ENCODE peak calls at places on chromosomes 3 and 15, in five cellular contexts. A, Y, K, F and T are unnamed samples. For H3K36me3, the result is how much of the 10 kb centered on the place peaks cover.

GRCh38 chr3:50627407-50628051 is 10.6 kb downstream of the MAPKAPK3 start:
- DNase-seq in A (peak), Y (peak), K (peak), F (peak), T (peak)

GRCh38 chr3:114756506-114757279 is 390.4 kb downstream of the ZBTB20 start:
- DNase-seq in A (no peak), Y (peak), K (no peak), F (no peak), T (no peak)

GRCh38 chr3:158057666-158058065 is 48.6 kb downstream of the SHOX2 start:
- DNase-seq in A (no peak), Y (no peak), K (no peak), F (no peak), T (no peak)

GRCh38 chr3:36907911-36908646 is 36.8 kb downstream of the TRANK1 start:
- DNase-seq in A (peak), Y (peak), K (peak), F (no peak), T (peak)

GRCh38 chr3:128432301-128432897 is 34.3 kb downstream of the DNAJB8 start:
- DNase-seq in A (peak), Y (no peak), K (peak), F (peak), T (peak)

GRCh38 chr3:38003371-38003816 is 12.8 kb downstream of the VILL start:
- DNase-seq in A (peak), Y (peak), K (peak), F (peak), T (peak)

GRCh38 chr15:101535170-101535902 is 45.8 kb upstream of the PCSK6 start:
- DNase-seq in A (peak), Y (no peak), K (no peak), F (peak), T (no peak)

GRCh38 chr15:95304116-95304873 is 1026.2 kb upstream of the NR2F2 start:
- DNase-seq in A (no peak), Y (no peak), K (no peak), F (no peak), T (no peak)

GRCh38 chr15:74845208-74845568 is 2.2 kb upstream of the ULK3 start:
- DNase-seq in A (no peak), Y (no peak), K (no peak), F (no peak), T (no peak)

GRCh38 chr3:52524752-52525661 is 8.7 kb downstream of the NT5DC2 start:
- DNase-seq in A (no peak), Y (peak), K (no peak), F (peak), T (peak)

GRCh38 chr3:24072193-24072592 is 127.1 kb downstream of the NR1D2 start:
- DNase-seq in A (no peak), Y (no peak), K (no peak), F (no peak), T (no peak)

GRCh38 chr15:92097473-92098178 is 244.1 kb downstream of the SLCO3A1 start:
- DNase-seq in A (peak), Y (no peak), K (peak), F (peak), T (peak)

GRCh38 chr15:80242132-80242769 is 9.8 kb downstream of the CTXND1 start:
- DNase-seq in A (peak), Y (peak), K (no peak), F (peak), T (no peak)

GRCh38 chr15:85520650-85521049 is 140.2 kb downstream of the AKAP13 start:
- DNase-seq in A (no peak), Y (no peak), K (no peak), F (no peak), T (no peak)

GRCh38 chr15:31023841-31024240 is 32.4 kb upstream of the MTMR10 start:
- DNase-seq in A (no peak), Y (no peak), K (no peak), F (no peak), T (no peak)

GRCh38 chr15:68431792-68432401 is at the start of gene ITGA11:
- DNase-seq in A (peak), Y (peak), K (peak), F (peak), T (peak)

GRCh38 chr15:68428431-68428940 is 3.5 kb downstream of the ITGA11 start:
- DNase-seq in A (no peak), Y (no peak), K (no peak), F (no peak), T (no peak)

GRCh38 chr15:68431037-68431791 is 749 bp downstream of the ITGA11 start:
- DNase-seq in A (peak), Y (peak), K (peak), F (peak), T (peak)

GRCh38 chr15:68429691-68430470 is 2.1 kb downstream of the ITGA11 start:
- DNase-seq in A (peak), Y (no peak), K (no peak), F (no peak), T (no peak)

GRCh38 chr15:68430471-68431036 is 1.4 kb downstream of the ITGA11 start:
- DNase-seq in A (peak), Y (no peak), K (no peak), F (no peak), T (no peak)
- H3K4me3 ChIP-seq in A (no peak), Y (peak), K (peak), F (peak), T (no peak)

GRCh38 chr3:12943124-12944021 is 102.0 kb upstream of the RPL32 start:
- DNase-seq in A (no peak), Y (no peak), K (peak), F (peak), T (no peak)
- H3K36me3 ChIP-seq in A (under half), Y (under half), K (under half), F (under half), T (under half)

GRCh38 chr15:55709458-55709857 is 33.5 kb downstream of the PRTG start:
- DNase-seq in A (no peak), Y (no peak), K (no peak), F (no peak), T (no peak)

GRCh38 chr15:55708720-55709119 is 34.2 kb downstream of the PRTG start:
- DNase-seq in A (no peak), Y (no peak), K (no peak), F (no peak), T (no peak)

GRCh38 chr15:55710286-55710685 is 32.7 kb downstream of the PRTG start:
- DNase-seq in A (no peak), Y (no peak), K (no peak), F (no peak), T (no peak)

GRCh38 chr15:55707523-55707922 is 35.4 kb downstream of the PRTG start:
- DNase-seq in A (peak), Y (no peak), K (no peak), F (no peak), T (no peak)

GRCh38 chr15:55707985-55708384 is 35.0 kb downstream of the PRTG start:
- DNase-seq in A (no peak), Y (no peak), K (no peak), F (no peak), T (no peak)
- H3K4me3 ChIP-seq in A (no peak), Y (no peak), K (no peak), F (no peak), T (no peak)

DNA sequence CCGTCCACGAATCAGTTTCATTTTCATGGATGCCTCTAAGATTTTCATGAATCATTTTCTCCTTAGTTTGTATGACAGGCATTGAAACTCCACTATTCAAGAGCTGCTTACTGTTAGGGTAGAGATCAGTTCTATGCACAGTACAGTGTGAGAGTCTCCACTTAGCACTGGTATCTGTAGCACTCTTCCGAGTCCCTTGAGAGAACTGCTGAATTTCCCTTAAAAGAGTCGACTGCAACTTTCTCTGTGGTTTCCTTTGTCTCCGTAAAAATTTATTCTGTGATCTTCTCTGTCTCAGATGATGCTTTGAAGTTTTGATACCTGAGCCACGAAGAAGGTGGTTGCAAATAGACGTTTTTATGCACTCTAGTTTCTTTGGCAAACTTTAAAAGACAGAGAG is 14.8 kb downstream of the GTPBP8 start:
- DNase-seq in A (no peak), Y (no peak), K (no peak), F (no peak), T (no peak)
- H3K36me3 ChIP-seq in A (half or more), Y (under half), K (half or more), F (under half), T (under half)

DNA sequence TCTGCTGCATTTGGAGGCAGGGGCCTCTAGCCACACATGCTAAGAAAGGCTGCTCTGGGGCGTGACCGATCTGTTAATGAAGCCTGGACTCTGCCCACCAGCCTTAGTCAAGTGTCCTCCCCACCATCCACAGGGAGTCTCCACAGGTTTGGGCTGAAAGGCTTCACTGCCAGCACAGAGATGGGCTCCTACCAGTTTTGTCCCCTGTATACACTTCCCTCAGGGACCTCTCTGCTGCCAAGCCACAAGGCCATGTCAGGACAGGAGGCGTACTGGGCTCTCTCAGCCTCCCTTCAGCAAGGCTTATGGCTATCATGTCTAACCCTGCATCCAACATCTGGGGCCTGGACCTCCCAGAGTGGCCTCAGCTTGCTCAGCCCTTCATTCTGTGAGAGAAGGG is 23.5 kb downstream of the KIF9 start:
- DNase-seq in A (peak), Y (no peak), K (no peak), F (no peak), T (no peak)
- H3K4me3 ChIP-seq in A (no peak), Y (no peak), K (no peak), F (no peak), T (no peak)

DNA sequence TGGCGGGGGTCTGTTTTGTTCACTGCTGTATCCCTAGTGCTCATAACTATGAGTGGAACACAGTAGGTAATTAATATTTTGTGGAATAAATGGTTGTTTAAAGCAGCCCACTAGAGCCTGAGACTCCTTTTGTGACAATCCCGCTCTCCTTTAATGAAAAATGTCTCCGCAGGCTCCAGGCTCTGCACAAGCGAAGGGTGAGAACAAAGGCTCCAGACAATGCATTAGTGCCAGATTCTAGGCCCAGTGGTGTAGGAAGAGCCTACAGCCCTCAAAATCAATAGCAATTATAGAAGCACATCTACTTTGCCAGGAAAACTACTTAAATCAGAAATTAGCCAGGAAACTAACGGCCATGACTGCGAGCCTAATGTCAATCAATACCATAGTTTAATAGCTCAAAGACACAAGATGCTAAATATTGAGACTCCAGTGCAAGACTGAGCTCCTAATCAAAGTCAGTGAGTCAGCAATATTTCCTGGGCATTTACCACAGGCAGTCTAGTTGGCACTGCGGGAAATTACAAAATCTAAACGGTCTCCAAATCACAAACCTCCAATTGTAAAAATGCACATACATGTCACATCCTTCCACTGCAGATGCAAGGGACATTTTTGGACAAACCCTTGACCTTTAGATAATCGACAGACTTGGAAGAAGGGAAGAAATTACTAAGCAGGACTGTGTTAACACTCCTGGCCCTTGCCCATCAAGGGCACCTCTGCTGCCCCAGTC is 2.3 kb downstream of the ANXA2 start:
- DNase-seq in A (no peak), Y (no peak), K (no peak), F (no peak), T (no peak)
- H3K36me3 ChIP-seq in A (half or more), Y (under half), K (under half), F (under half), T (under half)

GRCh38 chr3:141368925-141369794 is 856 bp downstream of the ZBTB38 start:
- DNase-seq in A (no peak), Y (no peak), K (no peak), F (no peak), T (no peak)

GRCh38 chr3:141371882-141372281 is 3.6 kb downstream of the ZBTB38 start:
- DNase-seq in A (no peak), Y (no peak), K (no peak), F (no peak), T (no peak)

GRCh38 chr3:141368062-141368924 is at the start of gene ZBTB38:
- DNase-seq in A (peak), Y (peak), K (peak), F (peak), T (peak)

GRCh38 chr3:141372656-141373055 is 4.4 kb downstream of the ZBTB38 start:
- DNase-seq in A (no peak), Y (no peak), K (no peak), F (no peak), T (no peak)

DNA sequence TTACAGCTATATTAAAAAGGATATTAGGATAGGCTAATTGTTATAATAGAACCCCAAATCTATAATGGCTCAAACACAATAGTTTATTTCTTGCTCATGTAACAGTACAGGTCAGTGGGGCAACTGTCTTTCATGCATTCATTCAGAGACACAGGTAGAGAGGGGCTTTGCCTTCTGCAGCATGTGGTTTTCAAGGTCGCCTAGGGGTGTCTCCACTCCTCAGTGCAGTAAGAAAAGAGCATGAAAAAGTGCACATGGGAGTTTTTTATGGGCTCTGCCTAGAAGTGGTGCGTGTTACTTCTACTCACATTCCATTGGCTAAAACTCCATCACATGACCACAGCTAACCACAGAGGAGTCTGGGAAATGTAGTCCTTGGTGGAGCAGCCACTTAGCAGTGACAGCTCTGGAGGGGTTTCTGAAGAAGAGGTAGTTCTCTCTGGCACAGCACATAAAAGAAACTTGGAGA is 1.8 kb downstream of the ZBTB38 start:
- DNase-seq in A (peak), Y (peak), K (peak), F (peak), T (peak)
- H3K4me3 ChIP-seq in A (no peak), Y (peak), K (no peak), F (no peak), T (no peak)

GRCh38 chr15:72342385-72342784 is 22.4 kb upstream of the CELF6 start:
- DNase-seq in A (peak), Y (no peak), K (peak), F (peak), T (peak)

GRCh38 chr15:72344602-72345001 is 24.6 kb upstream of the CELF6 start:
- DNase-seq in A (no peak), Y (no peak), K (no peak), F (no peak), T (no peak)

GRCh38 chr15:72340366-72340765 is 20.4 kb upstream of the CELF6 start:
- DNase-seq in A (no peak), Y (no peak), K (no peak), F (no peak), T (no peak)

GRCh38 chr15:72341361-72341760 is 21.4 kb upstream of the CELF6 start:
- DNase-seq in A (peak), Y (no peak), K (no peak), F (peak), T (no peak)

GRCh38 chr15:72345280-72345679 is 25.3 kb upstream of the CELF6 start:
- DNase-seq in A (no peak), Y (no peak), K (no peak), F (no peak), T (no peak)
- H3K36me3 ChIP-seq in A (under half), Y (under half), K (half or more), F (under half), T (half or more)

DNA sequence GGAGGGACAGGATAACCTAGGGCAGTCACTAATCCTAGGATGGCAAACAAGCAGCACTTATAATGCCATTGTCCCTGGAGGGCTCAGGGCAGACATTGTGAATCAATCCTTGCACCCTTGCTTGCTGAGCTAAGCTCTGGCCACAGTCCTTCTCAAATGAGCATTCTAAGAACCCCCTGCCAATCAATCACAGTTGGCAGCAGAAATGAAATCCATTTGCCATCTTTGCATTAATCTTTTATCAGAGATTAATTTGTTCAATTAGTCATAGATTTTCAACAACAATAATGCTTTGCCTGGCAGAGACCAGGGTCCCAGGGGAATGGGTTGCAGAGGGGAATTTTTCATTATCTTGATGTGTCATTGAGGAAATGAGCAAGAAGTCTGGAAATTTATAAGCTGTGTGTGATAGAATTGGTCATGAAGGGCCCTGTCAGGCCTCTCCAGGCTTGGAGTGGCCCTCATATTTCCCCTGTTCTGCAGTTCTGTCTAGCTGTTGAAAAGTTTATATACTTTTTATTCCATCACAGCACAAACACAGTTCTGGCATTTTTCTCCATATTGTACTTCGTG is 57.3 kb upstream of the KY start:
- DNase-seq in A (no peak), Y (no peak), K (no peak), F (no peak), T (no peak)
- H3K4me3 ChIP-seq in A (no peak), Y (no peak), K (no peak), F (no peak), T (no peak)